ENCODE peak calls at places on chromosomes 2 and 18, in nine cellular contexts. K is progenitor cell of endocrine pancreas, E is brain pericyte, U is smooth muscle cell of the brain vasculature, M is breast epithelium, I is bronchial epithelial cell, H is NCI-H774, Q is NCI-H1105 treated with DMSO at 0.1 percent for 48 hours, O is left ventricle myocardium superior. D is an unnamed sample.
A peak's percentile ranks its signal among the peaks of the same experiment; 100 is the strongest.

GRCh38 chr2:128315829-128316776 is 2.6 kb downstream of the HS6ST1 start:
- DNase-seq in M (peak; percentile 13), I (no peak), H (no peak), O (peak; percentile 30), K (peak; percentile 8), E (no peak), U (no peak), Q (no peak), D (no peak)

GRCh38 chr18:74351354-74351753 is 35.7 kb downstream of the C18orf63 start:
- DNase-seq in I (peak; percentile 70), M (no peak), K (no peak), H (no peak), Q (no peak), U (no peak), E (no peak), O (no peak), D (peak; percentile 28)

GRCh38 chr2:235506291-235506996 is 12.6 kb downstream of the AGAP1 start:
- DNase-seq in H (peak; percentile 68), I (no peak), Q (peak; percentile 72), M (no peak), U (no peak), E (no peak), O (no peak), K (no peak), D (no peak)

GRCh38 chr18:75350440-75350839 is 77.1 kb downstream of the SMIM21 start:
- DNase-seq in E (no peak), U (no peak), Q (no peak), H (no peak), K (no peak), M (no peak), O (no peak), I (no peak), D (no peak)

GRCh38 chr2:26649322-26649721 is 8.2 kb upstream of the CIB4 start:
- DNase-seq in U (no peak), Q (no peak), O (no peak), H (no peak), K (peak; percentile 0), E (no peak), M (no peak), I (no peak), D (no peak)

GRCh38 chr2:95012881-95013550 is 12.5 kb upstream of the MAL start:
- DNase-seq in M (no peak), Q (no peak), H (no peak), O (no peak), E (no peak), K (no peak), I (peak; percentile 10), U (no peak), D (no peak)

GRCh38 chr2:238569415-238570195 is 142.9 kb downstream of the ASB1 start:
- DNase-seq in H (no peak), E (no peak), K (no peak), I (no peak), O (peak; percentile 62), Q (no peak), M (peak; percentile 96), U (no peak), D (no peak)

GRCh38 chr2:222883420-222883819 is 22.6 kb downstream of the ACSL3 start:
- DNase-seq in I (no peak), H (no peak), K (no peak), E (no peak), U (no peak), M (no peak), Q (no peak), O (no peak), D (no peak)

GRCh38 chr2:348517-348916 is 60.6 kb upstream of the ALKAL2 start:
- DNase-seq in M (no peak), H (no peak), U (peak; percentile 84), I (no peak), Q (no peak), E (peak; percentile 75), K (no peak), O (no peak), D (no peak)

GRCh38 chr18:59029663-59030421 is 109.8 kb upstream of the SEC11C start:
- DNase-seq in I (no peak), O (no peak), Q (no peak), K (no peak), M (no peak), U (no peak), H (no peak), E (no peak), D (no peak)

GRCh38 chr2:9318461-9319337 is 104.6 kb downstream of the ITGB1BP1 start:
- DNase-seq in M (no peak), O (peak; percentile 64), Q (peak; percentile 6), E (no peak), K (no peak), U (no peak), I (no peak), H (no peak), D (no peak)

GRCh38 chr2:181686566-181687185 is 6.4 kb upstream of the NEUROD1 start:
- DNase-seq in K (no peak), Q (peak; percentile 88), M (no peak), U (no peak), H (peak; percentile 77), O (no peak), E (no peak), I (no peak), D (no peak)

GRCh38 chr2:238345286-238345968 is 25.1 kb downstream of the TRAF3IP1 start:
- DNase-seq in I (no peak), M (no peak), E (no peak), Q (no peak), K (no peak), H (no peak), U (no peak), O (peak; percentile 63), D (no peak)

GRCh38 chr18:10234912-10235439 is 219.5 kb upstream of the APCDD1 start:
- DNase-seq in M (peak; percentile 31), Q (no peak), O (no peak), U (no peak), K (no peak), H (no peak), I (peak; percentile 92), E (no peak), D (peak; percentile 11)

D was measured in keratinocyte.